ENCODE peak calls at places on chromosomes 2 and 18, in seven cellular contexts. J is esophagus muscularis mucosa, H is spleen, F is GM23338, I is K562, W is breast epithelium, R is GM12878. G is an unnamed sample.
A peak's percentile ranks its signal among the peaks of the same experiment; 100 is the strongest.

GRCh38 chr2:129174143-129174542 is 805.3 kb upstream of the RAB6C start:
- DNase-seq in J (peak; percentile 64), H (no peak), F (peak; percentile 58), I (no peak), W (no peak), R (no peak), G (no peak)

GRCh38 chr2:1136807-1137663 is 186.4 kb downstream of the SNTG2 start:
- DNase-seq in J (no peak), H (no peak), F (no peak), I (no peak), W (no peak), R (no peak), G (no peak)

GRCh38 chr2:122999823-123000222 is 1025.3 kb upstream of the CNTNAP5 start:
- DNase-seq in J (peak; percentile 72), H (no peak), F (peak; percentile 81), I (no peak), W (no peak), R (no peak), G (no peak)

GRCh38 chr2:119744335-119744939 is 15.3 kb upstream of the PTPN4 start:
- DNase-seq in J (no peak), H (no peak), F (no peak), I (no peak), W (no peak), R (no peak), G (peak; percentile 53)

GRCh38 chr18:79737426-79737825 is 57.8 kb downstream of the CTDP1 start:
- DNase-seq in J (no peak), H (peak; percentile 55), F (no peak), I (no peak), W (no peak), R (no peak), G (no peak)

GRCh38 chr2:196260546-196260945 is 89.2 kb upstream of the STK17B start:
- DNase-seq in J (no peak), H (no peak), F (no peak), I (no peak), W (no peak), R (no peak), G (no peak)

GRCh38 chr2:120828832-120829632 is 93.4 kb downstream of the GLI2 start:
- DNase-seq in J (no peak), H (peak; percentile 43), F (no peak), I (no peak), W (no peak), R (no peak), G (no peak)

GRCh38 chr2:75153221-75153620 is 46.1 kb downstream of the TACR1 start:
- DNase-seq in J (peak; percentile 57), H (no peak), F (no peak), I (no peak), W (no peak), R (no peak), G (no peak)

GRCh38 chr2:45291283-45291682 is 282.0 kb upstream of the SIX2 start:
- DNase-seq in J (no peak), H (no peak), F (no peak), I (no peak), W (no peak), R (no peak), G (no peak)

GRCh38 chr18:362914-363295 is 95.1 kb upstream of the THOC1 start:
- DNase-seq in J (no peak), H (no peak), F (no peak), I (no peak), W (no peak), R (no peak), G (no peak)

GRCh38 chr18:59957957-59958356 is 58.2 kb downstream of the PMAIP1 start:
- DNase-seq in J (no peak), H (no peak), F (no peak), I (peak; percentile 71), W (no peak), R (no peak), G (peak; percentile 71)

GRCh38 chr2:207734264-207734635 is 22.8 kb downstream of the CCNYL1 start:
- DNase-seq in J (no peak), H (no peak), F (no peak), I (no peak), W (no peak), R (no peak), G (no peak)

GRCh38 chr2:125516496-125517109 is 1139.4 kb upstream of the GYPC start:
- DNase-seq in J (no peak), H (no peak), F (peak; percentile 69), I (peak; percentile 39), W (no peak), R (no peak), G (no peak)

GRCh38 chr2:238081150-238081549 is 19.0 kb upstream of the ESPNL start:
- DNase-seq in J (no peak), H (no peak), F (no peak), I (no peak), W (no peak), R (no peak), G (peak; percentile 18)

GRCh38 chr2:104766683-104767082 is 87.2 kb upstream of the POU3F3 start:
- DNase-seq in J (no peak), H (no peak), F (peak; percentile 55), I (no peak), W (no peak), R (no peak), G (no peak)

GRCh38 chr2:43443317-43443716 is 152.5 kb downstream of the THADA start:
- DNase-seq in J (no peak), H (no peak), F (no peak), I (no peak), W (no peak), R (no peak), G (no peak)

GRCh38 chr2:65411056-65411795 is 21.2 kb downstream of the SPRED2 start:
- DNase-seq in J (no peak), H (no peak), F (no peak), I (no peak), W (no peak), R (no peak), G (no peak)

GRCh38 chr2:46850742-46851141 is 64.9 kb downstream of the MCFD2 start:
- DNase-seq in J (no peak), H (no peak), F (no peak), I (no peak), W (no peak), R (no peak), G (peak; percentile 71)

GRCh38 chr2:228699888-228700287 is 518.4 kb upstream of the SPHKAP start:
- DNase-seq in J (no peak), H (no peak), F (no peak), I (no peak), W (no peak), R (no peak), G (no peak)

DNA sequence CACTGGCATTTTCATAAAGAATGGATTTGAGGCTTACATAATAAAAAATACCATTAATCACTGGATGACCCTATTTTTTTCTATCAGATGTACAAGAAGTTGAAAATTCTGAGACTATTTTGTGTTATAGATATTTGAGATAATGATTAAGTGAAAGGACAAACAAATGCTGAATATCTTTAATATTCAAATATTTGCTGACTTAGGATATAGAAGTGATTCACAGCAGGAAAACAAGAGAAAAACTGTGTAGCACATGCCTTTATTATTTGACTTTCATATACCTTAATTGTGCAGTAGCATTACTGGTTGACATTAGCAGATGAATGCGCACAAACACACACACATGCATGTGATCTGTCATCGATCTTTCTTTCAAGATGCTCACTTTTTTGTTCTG is 766.5 kb downstream of the SATB2 start:
- DNase-seq in J (no peak), H (no peak), F (no peak), I (no peak), W (no peak), R (no peak), G (no peak)
- H3K4me3 ChIP-seq in J (no peak overlapping the region), H (no peak overlapping the region), F (no peak overlapping the region), I (no peak overlapping the region), W (no peak overlapping the region), R (no peak overlapping the region), G (no peak overlapping the region)

DNA sequence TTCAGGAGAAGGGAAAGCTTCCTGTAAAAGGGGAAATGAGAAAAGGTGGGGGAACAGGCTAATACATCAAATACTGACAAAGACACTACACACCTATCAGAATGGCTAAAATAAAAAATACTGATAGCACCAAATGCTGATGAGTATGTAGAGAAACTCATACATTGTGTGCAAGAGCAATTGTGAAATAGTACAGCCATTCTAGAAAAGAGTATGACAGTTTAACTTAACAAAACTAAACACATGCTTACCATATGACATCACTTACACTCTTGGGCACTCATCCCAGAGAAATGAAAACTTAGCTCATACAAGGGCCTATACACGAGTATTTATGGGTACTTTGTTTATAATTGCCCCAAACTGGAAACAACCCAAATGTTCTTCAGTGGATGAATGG is 53.4 kb downstream of the ZNF638 start:
- DNase-seq in J (no peak), H (no peak), F (no peak), I (no peak), W (no peak), R (no peak), G (no peak)
- TF ChIP-seq POLR2AphosphoS5 in J (no peak), H (no peak), F (no peak), I (no peak), W (no peak), R (no peak), G (no peak)

GRCh38 chr2:133942363-133942762 is 311.5 kb upstream of the MGAT5 start:
- DNase-seq in J (no peak), H (no peak), F (no peak), I (no peak), W (no peak), R (no peak), G (no peak)
- TF ChIP-seq CTCF in J (no peak), H (no peak), F (no peak), I (no peak), W (no peak), R (no peak), G (no peak)

GRCh38 chr2:69180227-69180626 is 167.2 kb downstream of the ANTXR1 start:
- DNase-seq in J (no peak), H (no peak), F (no peak), I (no peak), W (no peak), R (no peak), G (no peak)

GRCh38 chr2:69180974-69181373 is 168.0 kb downstream of the ANTXR1 start:
- DNase-seq in J (no peak), H (no peak), F (no peak), I (no peak), W (no peak), R (no peak), G (no peak)

GRCh38 chr2:69177063-69177771 is 164.2 kb downstream of the ANTXR1 start:
- DNase-seq in J (no peak), H (no peak), F (peak; percentile 70), I (peak; percentile 15), W (no peak), R (no peak), G (peak; percentile 37)

GRCh38 chr2:69175795-69176715 is 163.1 kb downstream of the ANTXR1 start:
- DNase-seq in J (no peak), H (no peak), F (no peak), I (no peak), W (no peak), R (no peak), G (no peak)

DNA sequence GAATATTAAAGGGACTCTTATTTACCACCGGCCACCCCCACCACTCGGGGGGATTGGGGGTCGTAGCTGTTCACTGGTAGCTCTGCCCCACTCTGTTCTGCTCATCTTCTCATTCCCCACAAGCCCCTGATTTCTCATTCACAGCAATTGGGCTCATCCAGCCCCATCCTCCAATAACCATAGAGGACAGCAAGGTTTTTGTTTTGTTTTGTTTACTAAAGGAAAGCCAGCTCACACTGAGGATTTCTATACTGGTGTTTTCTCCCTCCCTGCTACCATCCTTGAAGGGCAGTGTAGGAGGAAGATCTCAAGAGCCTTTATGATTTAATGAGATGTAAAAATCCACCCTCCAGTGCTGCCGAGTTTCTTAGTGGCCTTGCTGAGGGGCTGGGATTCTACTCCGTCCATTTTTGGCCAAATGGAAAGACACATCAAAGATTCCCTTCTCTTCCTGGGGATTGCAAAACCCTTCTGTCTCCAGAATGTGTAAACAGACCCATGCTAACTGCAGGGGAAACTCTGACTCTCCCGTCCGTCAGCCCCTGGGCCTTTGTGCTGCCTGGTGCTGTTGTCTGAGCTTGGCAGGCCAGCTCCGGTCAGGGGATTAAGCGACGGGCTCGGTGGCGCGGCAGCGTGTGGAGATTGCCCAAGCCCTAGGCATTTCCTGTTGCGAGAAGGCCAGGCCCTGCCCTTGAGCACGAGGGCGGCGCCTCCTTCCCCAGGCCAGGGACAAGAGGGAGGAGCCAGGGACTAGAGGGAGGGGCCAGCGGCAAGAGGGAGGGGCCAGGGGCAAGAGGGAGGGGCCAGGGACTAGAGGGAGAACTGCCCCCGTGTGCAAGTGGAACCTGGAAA is 165.0 kb downstream of the ANTXR1 start:
- DNase-seq in J (peak; percentile 98), H (peak; percentile 95), F (peak; percentile 96), I (peak; percentile 92), W (no peak), R (no peak), G (peak; percentile 78)
- H3K4me3 ChIP-seq in J (peak overlapping the region; percentile 15), H (no peak overlapping the region), F (peak overlapping the region; percentile 41), I (no peak overlapping the region), W (peak overlapping the region; percentile 37), R (no peak overlapping the region), G (no peak overlapping the region)

G was measured in stomach.